ENCODE peak calls at places on chromosomes 16 and 17, in ten cellular contexts. One of them, this sample, is unnamed.
A peak's percentile ranks its signal among the peaks of the same experiment; 100 is the strongest.

GRCh38 chr16:84138824-84139627 is 6.0 kb downstream of the HSDL1 start:
- DNase-seq in CD8-positive, alpha-beta T cell: no peak
- DNase-seq in effector memory CD4-positive, alpha-beta T cell: no peak
- DNase-seq in IMR-90: peak; percentile 52
- DNase-seq in BE2C: no peak
- DNase-seq in psoas muscle: peak; percentile 42
- DNase-seq in K562: peak; percentile 87
- DNase-seq in adrenal gland: peak; percentile 72
- DNase-seq in sigmoid colon: no peak
- DNase-seq in mesenchymal stem cell: peak; percentile 66
- DNase-seq in this sample: peak; percentile 73

GRCh38 chr16:11697319-11697718 is 29.1 kb downstream of the SNN start:
- DNase-seq in CD8-positive, alpha-beta T cell: no peak
- DNase-seq in effector memory CD4-positive, alpha-beta T cell: no peak
- DNase-seq in sigmoid colon: peak; percentile 6
- DNase-seq in BE2C: no peak
- DNase-seq in IMR-90: no peak
- DNase-seq in adrenal gland: no peak
- DNase-seq in psoas muscle: no peak
- DNase-seq in mesenchymal stem cell: no peak
- DNase-seq in K562: no peak
- DNase-seq in this sample: no peak

GRCh38 chr17:75492555-75493168 is 22.7 kb downstream of the CASKIN2 start:
- DNase-seq in IMR-90: no peak
- DNase-seq in psoas muscle: no peak
- DNase-seq in CD8-positive, alpha-beta T cell: no peak
- DNase-seq in BE2C: no peak
- DNase-seq in mesenchymal stem cell: no peak
- DNase-seq in adrenal gland: no peak
- DNase-seq in K562: no peak
- DNase-seq in effector memory CD4-positive, alpha-beta T cell: no peak
- DNase-seq in sigmoid colon: no peak
- DNase-seq in this sample: no peak

GRCh38 chr17:67623767-67624166 is 94.0 kb upstream of the NOL11 start:
- DNase-seq in psoas muscle: no peak
- DNase-seq in mesenchymal stem cell: no peak
- DNase-seq in BE2C: no peak
- DNase-seq in IMR-90: no peak
- DNase-seq in effector memory CD4-positive, alpha-beta T cell: no peak
- DNase-seq in sigmoid colon: no peak
- DNase-seq in K562: no peak
- DNase-seq in adrenal gland: no peak
- DNase-seq in CD8-positive, alpha-beta T cell: no peak
- DNase-seq in this sample: no peak

GRCh38 chr17:59888145-59888750 is 4.5 kb downstream of the TUBD1 start:
- DNase-seq in effector memory CD4-positive, alpha-beta T cell: no peak
- DNase-seq in K562: no peak
- DNase-seq in adrenal gland: peak; percentile 44
- DNase-seq in sigmoid colon: no peak
- DNase-seq in BE2C: no peak
- DNase-seq in IMR-90: no peak
- DNase-seq in psoas muscle: no peak
- DNase-seq in mesenchymal stem cell: no peak
- DNase-seq in CD8-positive, alpha-beta T cell: no peak
- DNase-seq in this sample: no peak

GRCh38 chr17:31435581-31435980 is 44.1 kb downstream of the RAB11FIP4 start:
- DNase-seq in IMR-90: no peak
- DNase-seq in effector memory CD4-positive, alpha-beta T cell: no peak
- DNase-seq in CD8-positive, alpha-beta T cell: no peak
- DNase-seq in BE2C: no peak
- DNase-seq in adrenal gland: no peak
- DNase-seq in mesenchymal stem cell: no peak
- DNase-seq in psoas muscle: no peak
- DNase-seq in sigmoid colon: no peak
- DNase-seq in K562: no peak
- DNase-seq in this sample: no peak

GRCh38 chr16:19748389-19749110 is 30.5 kb downstream of the IQCK start:
- DNase-seq in BE2C: peak; percentile 20
- DNase-seq in adrenal gland: no peak
- DNase-seq in K562: no peak
- DNase-seq in CD8-positive, alpha-beta T cell: no peak
- DNase-seq in effector memory CD4-positive, alpha-beta T cell: no peak
- DNase-seq in psoas muscle: no peak
- DNase-seq in mesenchymal stem cell: peak; percentile 15
- DNase-seq in IMR-90: no peak
- DNase-seq in sigmoid colon: no peak
- DNase-seq in this sample: peak; percentile 7

GRCh38 chr17:6853764-6854442 is 22.4 kb upstream of the TEKT1 start:
- DNase-seq in CD8-positive, alpha-beta T cell: no peak
- DNase-seq in mesenchymal stem cell: no peak
- DNase-seq in psoas muscle: no peak
- DNase-seq in sigmoid colon: no peak
- DNase-seq in K562: no peak
- DNase-seq in BE2C: no peak
- DNase-seq in effector memory CD4-positive, alpha-beta T cell: no peak
- DNase-seq in IMR-90: no peak
- DNase-seq in adrenal gland: no peak
- DNase-seq in this sample: no peak

GRCh38 chr17:19398301-19399181 is 11.6 kb upstream of the MFAP4 start:
- DNase-seq in sigmoid colon: peak; percentile 85
- DNase-seq in BE2C: no peak
- DNase-seq in IMR-90: no peak
- DNase-seq in mesenchymal stem cell: peak; percentile 35
- DNase-seq in effector memory CD4-positive, alpha-beta T cell: no peak
- DNase-seq in K562: no peak
- DNase-seq in adrenal gland: peak; percentile 74
- DNase-seq in psoas muscle: peak; percentile 66
- DNase-seq in CD8-positive, alpha-beta T cell: no peak
- DNase-seq in this sample: peak; percentile 41

GRCh38 chr17:29085223-29085622 is 42.3 kb downstream of the PIPOX start:
- DNase-seq in IMR-90: no peak
- DNase-seq in mesenchymal stem cell: no peak
- DNase-seq in K562: no peak
- DNase-seq in effector memory CD4-positive, alpha-beta T cell: no peak
- DNase-seq in adrenal gland: no peak
- DNase-seq in sigmoid colon: no peak
- DNase-seq in BE2C: no peak
- DNase-seq in psoas muscle: no peak
- DNase-seq in CD8-positive, alpha-beta T cell: no peak
- DNase-seq in this sample: no peak

GRCh38 chr16:48123104-48123788 is 32.5 kb downstream of the ABCC12 start:
- DNase-seq in mesenchymal stem cell: peak; percentile 96
- DNase-seq in adrenal gland: peak; percentile 82
- DNase-seq in sigmoid colon: no peak
- DNase-seq in BE2C: no peak
- DNase-seq in psoas muscle: peak; percentile 30
- DNase-seq in effector memory CD4-positive, alpha-beta T cell: no peak
- DNase-seq in K562: peak; percentile 73
- DNase-seq in CD8-positive, alpha-beta T cell: no peak
- DNase-seq in IMR-90: peak; percentile 100
- DNase-seq in this sample: peak; percentile 100

GRCh38 chr16:87192418-87193073 is 124.6 kb downstream of the C16orf95 start:
- DNase-seq in CD8-positive, alpha-beta T cell: no peak
- DNase-seq in K562: no peak
- DNase-seq in sigmoid colon: no peak
- DNase-seq in effector memory CD4-positive, alpha-beta T cell: no peak
- DNase-seq in BE2C: no peak
- DNase-seq in mesenchymal stem cell: no peak
- DNase-seq in adrenal gland: no peak
- DNase-seq in IMR-90: no peak
- DNase-seq in psoas muscle: no peak
- DNase-seq in this sample: no peak

GRCh38 chr17:50262001-50262794 is 12.1 kb upstream of the TMEM92 start:
- DNase-seq in effector memory CD4-positive, alpha-beta T cell: no peak
- DNase-seq in mesenchymal stem cell: no peak
- DNase-seq in CD8-positive, alpha-beta T cell: no peak
- DNase-seq in K562: peak; percentile 3
- DNase-seq in IMR-90: no peak
- DNase-seq in BE2C: no peak
- DNase-seq in sigmoid colon: no peak
- DNase-seq in adrenal gland: peak; percentile 10
- DNase-seq in psoas muscle: no peak
- DNase-seq in this sample: no peak
- H3K4me1 ChIP-seq in effector memory CD4-positive, alpha-beta T cell: no peaks in the 10 kb centered on the region
- H3K4me1 ChIP-seq in mesenchymal stem cell: peaks cover 78% of the 10 kb centered on the region
- H3K4me1 ChIP-seq in CD8-positive, alpha-beta T cell: no peaks in the 10 kb centered on the region
- H3K4me1 ChIP-seq in K562: peaks cover 6% of the 10 kb centered on the region
- H3K4me1 ChIP-seq in IMR-90: peaks cover 39% of the 10 kb centered on the region
- H3K4me1 ChIP-seq in BE2C: peaks cover 7% of the 10 kb centered on the region
- H3K4me1 ChIP-seq in sigmoid colon: peaks cover 75% of the 10 kb centered on the region
- H3K4me1 ChIP-seq in adrenal gland: no peaks in the 10 kb centered on the region
- H3K4me1 ChIP-seq in psoas muscle: no peaks in the 10 kb centered on the region
- H3K4me1 ChIP-seq in this sample: peaks cover 56% of the 10 kb centered on the region

DNA sequence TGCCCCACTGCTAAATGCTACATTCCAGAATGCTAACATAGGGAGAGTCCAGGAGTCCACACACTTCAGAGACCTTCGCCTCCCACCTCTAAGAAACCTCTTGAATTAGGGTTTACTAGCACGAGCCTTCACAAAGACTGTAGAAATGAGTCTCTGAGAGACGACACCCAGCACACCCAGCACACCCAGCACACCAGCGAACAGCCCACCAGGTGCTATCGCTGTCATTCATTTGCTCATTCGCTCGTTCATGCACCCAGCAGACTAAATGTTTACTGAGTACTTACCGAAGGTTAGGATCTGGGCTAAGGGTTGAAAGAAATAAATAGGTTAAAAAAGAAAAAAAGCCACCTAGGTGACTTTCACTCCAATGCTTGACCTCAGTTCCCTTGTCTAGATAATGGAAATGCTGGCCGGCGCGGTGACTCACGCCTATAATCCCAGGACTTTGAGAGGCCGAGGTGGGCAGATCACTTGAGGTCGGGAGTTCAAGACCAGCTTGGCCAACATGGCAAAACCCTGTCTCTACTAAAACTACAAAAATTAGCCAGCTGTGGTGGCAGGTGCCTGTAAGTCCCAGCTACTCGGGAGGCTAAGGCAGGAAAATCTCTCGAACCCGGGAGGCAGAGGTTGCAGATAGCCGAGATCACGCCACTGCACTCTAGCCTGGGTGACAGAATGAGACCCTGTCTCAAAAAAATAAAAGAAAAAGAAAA is 100.8 kb downstream of the ADCY9 start:
- DNase-seq in BE2C: no peak
- DNase-seq in adrenal gland: no peak
- DNase-seq in mesenchymal stem cell: peak; percentile 46
- DNase-seq in CD8-positive, alpha-beta T cell: no peak
- DNase-seq in effector memory CD4-positive, alpha-beta T cell: no peak
- DNase-seq in K562: peak; percentile 27
- DNase-seq in IMR-90: no peak
- DNase-seq in sigmoid colon: no peak
- DNase-seq in psoas muscle: no peak
- DNase-seq in this sample: no peak
- H3K4me1 ChIP-seq in BE2C: no peaks in the 10 kb centered on the region
- H3K4me1 ChIP-seq in adrenal gland: peaks cover 3% of the 10 kb centered on the region
- H3K4me1 ChIP-seq in mesenchymal stem cell: peaks cover 29% of the 10 kb centered on the region
- H3K4me1 ChIP-seq in CD8-positive, alpha-beta T cell: no peaks in the 10 kb centered on the region
- H3K4me1 ChIP-seq in effector memory CD4-positive, alpha-beta T cell: peaks cover 3% of the 10 kb centered on the region
- H3K4me1 ChIP-seq in K562: peaks cover 4% of the 10 kb centered on the region
- H3K4me1 ChIP-seq in IMR-90: peaks cover 24% of the 10 kb centered on the region
- H3K4me1 ChIP-seq in sigmoid colon: peaks cover 31% of the 10 kb centered on the region
- H3K4me1 ChIP-seq in psoas muscle: peaks cover 20% of the 10 kb centered on the region
- H3K4me1 ChIP-seq in this sample: peaks cover 16% of the 10 kb centered on the region

GRCh38 chr16:14553447-14553846 is 76.6 kb downstream of the PARN start:
- DNase-seq in CD8-positive, alpha-beta T cell: no peak
- DNase-seq in K562: no peak
- DNase-seq in mesenchymal stem cell: no peak
- DNase-seq in psoas muscle: no peak
- DNase-seq in adrenal gland: no peak
- DNase-seq in sigmoid colon: no peak
- DNase-seq in BE2C: no peak
- DNase-seq in IMR-90: no peak
- DNase-seq in effector memory CD4-positive, alpha-beta T cell: no peak
- DNase-seq in this sample: no peak

GRCh38 chr16:14549789-14550153 is 80.3 kb downstream of the PARN start:
- DNase-seq in IMR-90: no peak
- DNase-seq in CD8-positive, alpha-beta T cell: no peak
- DNase-seq in psoas muscle: no peak
- DNase-seq in K562: no peak
- DNase-seq in effector memory CD4-positive, alpha-beta T cell: no peak
- DNase-seq in BE2C: no peak
- DNase-seq in adrenal gland: no peak
- DNase-seq in sigmoid colon: no peak
- DNase-seq in mesenchymal stem cell: no peak
- DNase-seq in this sample: no peak

GRCh38 chr16:14545346-14545884 is 84.6 kb downstream of the PARN start:
- DNase-seq in CD8-positive, alpha-beta T cell: no peak
- DNase-seq in adrenal gland: no peak
- DNase-seq in IMR-90: no peak
- DNase-seq in BE2C: no peak
- DNase-seq in mesenchymal stem cell: peak; percentile 61
- DNase-seq in effector memory CD4-positive, alpha-beta T cell: no peak
- DNase-seq in K562: no peak
- DNase-seq in sigmoid colon: no peak
- DNase-seq in psoas muscle: no peak
- DNase-seq in this sample: no peak

DNA sequence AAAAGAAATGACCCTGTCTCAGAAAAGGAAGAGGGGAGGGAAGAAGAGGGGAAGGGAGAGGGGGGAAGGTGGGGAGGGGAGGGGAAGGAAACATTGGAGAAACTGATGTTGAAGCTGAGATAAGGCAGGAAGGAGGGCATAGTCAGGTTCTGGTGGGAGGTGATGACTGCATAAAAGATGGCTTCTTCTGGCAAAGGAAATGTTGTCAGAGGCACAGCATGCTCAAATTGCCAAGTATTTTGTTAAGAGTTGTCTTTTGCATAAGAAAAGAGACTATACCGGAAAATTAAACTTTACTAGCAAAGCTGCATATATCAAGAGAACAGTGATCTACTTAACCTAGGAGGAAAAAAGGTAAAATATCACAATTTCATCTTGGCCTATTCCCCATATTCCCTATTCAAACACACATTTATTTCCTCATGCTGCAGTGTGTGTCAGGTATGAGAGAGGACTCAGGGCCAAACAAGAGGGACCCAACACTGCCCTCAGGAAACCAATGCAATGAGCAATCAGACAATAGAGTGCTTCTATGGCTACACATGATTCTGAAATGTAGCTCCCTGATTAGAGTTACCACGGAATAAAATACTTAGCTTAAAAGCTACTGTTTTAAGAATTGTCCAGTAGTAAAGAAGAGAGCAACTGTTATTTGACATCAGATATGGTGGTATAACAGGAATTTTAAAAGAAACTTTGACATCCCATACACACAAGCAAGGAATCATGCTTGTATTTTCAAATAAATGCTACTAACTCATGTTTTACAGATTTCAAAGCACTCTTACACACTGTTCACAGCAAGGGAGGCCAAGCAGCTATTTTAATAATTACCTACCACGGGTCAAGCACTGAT is 80.9 kb downstream of the PARN start:
- DNase-seq in CD8-positive, alpha-beta T cell: no peak
- DNase-seq in sigmoid colon: no peak
- DNase-seq in BE2C: no peak
- DNase-seq in effector memory CD4-positive, alpha-beta T cell: no peak
- DNase-seq in adrenal gland: no peak
- DNase-seq in K562: no peak
- DNase-seq in IMR-90: no peak
- DNase-seq in mesenchymal stem cell: no peak
- DNase-seq in psoas muscle: no peak
- DNase-seq in this sample: no peak
- H3K4me1 ChIP-seq in CD8-positive, alpha-beta T cell: no peaks in the 10 kb centered on the region
- H3K4me1 ChIP-seq in sigmoid colon: peaks cover 10% of the 10 kb centered on the region
- H3K4me1 ChIP-seq in BE2C: no peaks in the 10 kb centered on the region
- H3K4me1 ChIP-seq in effector memory CD4-positive, alpha-beta T cell: no peaks in the 10 kb centered on the region
- H3K4me1 ChIP-seq in adrenal gland: no peaks in the 10 kb centered on the region
- H3K4me1 ChIP-seq in K562: peaks cover 4% of the 10 kb centered on the region
- H3K4me1 ChIP-seq in IMR-90: peaks cover 4% of the 10 kb centered on the region
- H3K4me1 ChIP-seq in mesenchymal stem cell: peaks cover 7% of the 10 kb centered on the region
- H3K4me1 ChIP-seq in psoas muscle: peaks cover 16% of the 10 kb centered on the region
- H3K4me1 ChIP-seq in this sample: no peaks in the 10 kb centered on the region

GRCh38 chr16:22206013-22206846 is at the start of gene EEF2K:
- DNase-seq in CD8-positive, alpha-beta T cell: peak; percentile 73
- DNase-seq in BE2C: peak; percentile 94
- DNase-seq in sigmoid colon: peak; percentile 98
- DNase-seq in K562: peak; percentile 96
- DNase-seq in mesenchymal stem cell: peak; percentile 95
- DNase-seq in effector memory CD4-positive, alpha-beta T cell: peak; percentile 72
- DNase-seq in psoas muscle: peak; percentile 94
- DNase-seq in adrenal gland: peak; percentile 97
- DNase-seq in IMR-90: peak; percentile 95
- DNase-seq in this sample: peak; percentile 98
- H3K4me1 ChIP-seq in CD8-positive, alpha-beta T cell: peaks cover 20% of the 10 kb centered on the region
- H3K4me1 ChIP-seq in BE2C: no peaks in the 10 kb centered on the region
- H3K4me1 ChIP-seq in sigmoid colon: peaks cover 47% of the 10 kb centered on the region
- H3K4me1 ChIP-seq in K562: peaks cover 13% of the 10 kb centered on the region
- H3K4me1 ChIP-seq in mesenchymal stem cell: peaks cover 12% of the 10 kb centered on the region
- H3K4me1 ChIP-seq in effector memory CD4-positive, alpha-beta T cell: peaks cover 10% of the 10 kb centered on the region
- H3K4me1 ChIP-seq in psoas muscle: peaks cover 36% of the 10 kb centered on the region
- H3K4me1 ChIP-seq in adrenal gland: peaks cover 32% of the 10 kb centered on the region
- H3K4me1 ChIP-seq in IMR-90: peaks cover 7% of the 10 kb centered on the region
- H3K4me1 ChIP-seq in this sample: peaks cover 16% of the 10 kb centered on the region